ENCODE peak calls at places on chromosomes 2 and 18, in four cellular contexts. N, M, P and J are unnamed samples.
A peak's percentile ranks its signal among the peaks of the same experiment; 100 is the strongest.

GRCh38 chr2:11930211-11930761 is 183.9 kb downstream of the LPIN1 start:
- DNase-seq in N (no peak), M (no peak), P (no peak), J (no peak)

GRCh38 chr2:47422016-47422415 is 19.1 kb downstream of the MSH2 start:
- DNase-seq in N (no peak), M (no peak), P (no peak), J (no peak)

GRCh38 chr2:120545521-120546076 is 190.1 kb upstream of the GLI2 start:
- DNase-seq in N (no peak), M (no peak), P (no peak), J (no peak)

GRCh38 chr2:1162768-1163584 is 212.3 kb downstream of the SNTG2 start:
- DNase-seq in N (no peak), M (no peak), P (peak; percentile 68), J (no peak)

GRCh38 chr2:153474407-153474806 is 4.2 kb downstream of the RPRM start:
- DNase-seq in N (no peak), M (no peak), P (no peak), J (no peak)

GRCh38 chr18:65955747-65956146 is 204.9 kb downstream of the CDH7 start:
- DNase-seq in N (no peak), M (no peak), P (no peak), J (no peak)

GRCh38 chr2:210795506-210795905 is 239.1 kb downstream of the CPS1 start:
- DNase-seq in N (no peak), M (no peak), P (no peak), J (no peak)

GRCh38 chr2:145423809-145424208 is 903.9 kb upstream of the ZEB2 start:
- DNase-seq in N (no peak), M (no peak), P (no peak), J (no peak)

GRCh38 chr2:222613715-222614331 is 42.1 kb downstream of the FARSB start:
- DNase-seq in N (no peak), M (peak; percentile 11), P (no peak), J (no peak)

GRCh38 chr2:217918220-217919024 is 84.4 kb downstream of the TNS1 start:
- DNase-seq in N (no peak), M (peak; percentile 72), P (no peak), J (no peak)

GRCh38 chr2:217919781-217920351 is 82.9 kb downstream of the TNS1 start:
- DNase-seq in N (no peak), M (peak; percentile 84), P (no peak), J (no peak)

GRCh38 chr2:217916504-217917254 is 86.1 kb downstream of the TNS1 start:
- DNase-seq in N (no peak), M (peak; percentile 81), P (no peak), J (no peak)

GRCh38 chr2:217920879-217921603 is 81.8 kb downstream of the TNS1 start:
- DNase-seq in N (no peak), M (peak; percentile 76), P (no peak), J (no peak)

GRCh38 chr2:217919204-217919603 is 83.6 kb downstream of the TNS1 start:
- DNase-seq in N (no peak), M (no peak), P (no peak), J (no peak)
- H3K4me1 ChIP-seq in N (peaks cover 3% of the 10 kb centered on the region), M (peaks cover 97% of the 10 kb centered on the region), P (no peaks in the 10 kb centered on the region), J (no peaks in the 10 kb centered on the region)

GRCh38 chr2:238287702-238288649 is at the start of gene PER2:
- DNase-seq in N (no peak), M (peak; percentile 43), P (peak; percentile 52), J (peak; percentile 11)

GRCh38 chr2:238286095-238286494 is 2.3 kb downstream of the PER2 start:
- DNase-seq in N (no peak), M (peak; percentile 23), P (no peak), J (no peak)

GRCh38 chr2:238285653-238286082 is 2.7 kb downstream of the PER2 start:
- DNase-seq in N (peak; percentile 90), M (peak; percentile 92), P (no peak), J (no peak)

GRCh38 chr2:238286987-238287386 is 1.4 kb downstream of the PER2 start:
- DNase-seq in N (no peak), M (no peak), P (no peak), J (no peak)

GRCh38 chr2:238286551-238286950 is 1.9 kb downstream of the PER2 start:
- DNase-seq in N (peak; percentile 49), M (peak; percentile 92), P (no peak), J (no peak)
- H3K4me1 ChIP-seq in N (no peaks in the 10 kb centered on the region), M (peaks cover 79% of the 10 kb centered on the region), P (peaks cover 25% of the 10 kb centered on the region), J (peaks cover 19% of the 10 kb centered on the region)

GRCh38 chr2:27805180-27805579 is 33.7 kb downstream of the MRPL33 start:
- DNase-seq in N (no peak), M (no peak), P (no peak), J (no peak)

GRCh38 chr2:27803046-27803445 is 31.5 kb downstream of the MRPL33 start:
- DNase-seq in N (no peak), M (no peak), P (no peak), J (no peak)

GRCh38 chr2:27800856-27801255 is 29.3 kb downstream of the MRPL33 start:
- DNase-seq in N (no peak), M (no peak), P (no peak), J (no peak)

GRCh38 chr2:27804146-27804545 is 32.6 kb downstream of the MRPL33 start:
- DNase-seq in N (no peak), M (no peak), P (no peak), J (no peak)

GRCh38 chr2:27802547-27802946 is 31.0 kb downstream of the MRPL33 start:
- DNase-seq in N (no peak), M (no peak), P (no peak), J (no peak)
- H3K4me1 ChIP-seq in N (no peaks in the 10 kb centered on the region), M (peaks cover 17% of the 10 kb centered on the region), P (no peaks in the 10 kb centered on the region), J (no peaks in the 10 kb centered on the region)

GRCh38 chr18:2964349-2965010 is 48.5 kb downstream of the LPIN2 start:
- DNase-seq in N (no peak), M (no peak), P (no peak), J (no peak)

GRCh38 chr18:2960983-2961696 is 51.8 kb downstream of the LPIN2 start:
- DNase-seq in N (no peak), M (no peak), P (no peak), J (no peak)

GRCh38 chr18:2961828-2962227 is 51.1 kb downstream of the LPIN2 start:
- DNase-seq in N (no peak), M (peak; percentile 38), P (no peak), J (no peak)

GRCh38 chr18:2965797-2966196 is 47.1 kb downstream of the LPIN2 start:
- DNase-seq in N (no peak), M (no peak), P (no peak), J (no peak)

DNA sequence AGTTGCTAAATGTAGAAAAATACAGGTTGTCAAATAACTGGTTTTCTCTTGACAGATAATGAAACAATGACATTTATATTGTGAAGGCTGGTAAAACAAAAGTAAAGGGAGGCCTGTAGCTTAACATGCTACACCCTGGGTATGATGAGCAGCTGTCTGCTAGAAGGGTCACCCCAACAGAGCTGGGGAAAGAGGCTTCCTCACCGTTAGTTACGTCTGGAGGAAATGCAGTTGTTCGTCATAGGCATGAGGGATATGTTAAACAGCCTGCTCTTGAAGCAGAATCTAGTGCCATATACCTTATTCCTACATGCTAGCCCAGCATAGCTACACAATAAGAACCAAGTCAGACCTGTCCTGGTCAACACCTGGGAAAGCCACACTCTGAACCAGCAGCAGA is 49.9 kb downstream of the LPIN2 start:
- DNase-seq in N (no peak), M (no peak), P (peak; percentile 82), J (peak; percentile 40)
- H3K4me1 ChIP-seq in N (no peaks in the 10 kb centered on the region), M (peaks cover 49% of the 10 kb centered on the region), P (peaks cover 93% of the 10 kb centered on the region), J (peaks cover 76% of the 10 kb centered on the region)

DNA sequence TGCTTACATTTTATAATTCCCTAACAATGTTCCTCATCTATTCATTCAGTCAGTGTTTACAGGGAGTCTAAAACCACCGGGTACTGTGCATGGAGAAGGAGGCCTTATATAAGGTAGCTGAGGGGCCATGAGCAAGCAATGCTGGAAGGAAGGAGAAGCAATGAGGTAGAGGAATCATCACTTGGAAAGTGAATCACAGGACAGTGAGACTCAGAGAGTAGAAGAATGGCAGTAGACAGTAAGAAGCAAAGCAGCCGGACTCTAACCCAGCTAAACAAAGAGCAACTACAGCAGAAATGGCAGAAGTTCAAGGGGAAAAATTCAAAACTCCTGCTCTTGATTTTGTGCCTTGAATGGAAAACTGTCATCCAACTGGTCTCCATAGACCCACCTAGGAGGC is 68.2 kb downstream of the RBMS1 start:
- DNase-seq in N (no peak), M (no peak), P (no peak), J (no peak)
- H3K4me1 ChIP-seq in N (no peaks in the 10 kb centered on the region), M (peaks cover 7% of the 10 kb centered on the region), P (peaks cover 49% of the 10 kb centered on the region), J (peaks cover 18% of the 10 kb centered on the region)

GRCh38 chr2:237629739-237630138 is 2.4 kb downstream of the LRRFIP1 start:
- DNase-seq in N (no peak), M (no peak), P (no peak), J (no peak)

GRCh38 chr2:237627463-237628321 is at the start of gene LRRFIP1:
- DNase-seq in N (no peak), M (peak; percentile 55), P (no peak), J (no peak)

GRCh38 chr2:237628482-237629187 is 1.2 kb downstream of the LRRFIP1 start:
- DNase-seq in N (no peak), M (no peak), P (no peak), J (no peak)

GRCh38 chr2:237630216-237631000 is 3.0 kb downstream of the LRRFIP1 start:
- DNase-seq in N (no peak), M (no peak), P (no peak), J (no peak)

DNA sequence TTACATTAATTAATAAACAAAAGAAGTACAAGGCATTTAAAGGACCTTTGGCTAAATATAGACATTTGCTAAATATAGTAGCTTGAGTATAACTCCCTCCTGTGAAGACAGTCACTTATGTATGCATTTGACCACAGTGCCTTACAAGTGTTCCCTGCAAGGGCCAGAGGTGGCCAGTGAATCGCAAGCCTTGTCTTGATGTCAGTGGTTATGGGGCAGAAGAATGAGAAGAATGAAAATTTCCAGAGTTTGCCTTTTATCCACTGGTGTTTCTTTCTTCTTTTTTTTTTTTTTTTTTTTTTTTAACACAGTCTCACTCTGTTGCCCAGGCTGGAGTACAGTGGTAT is 1.8 kb downstream of the LRRFIP1 start:
- DNase-seq in N (no peak), M (no peak), P (no peak), J (no peak)
- H3K4me1 ChIP-seq in N (no peaks in the 10 kb centered on the region), M (peaks cover 56% of the 10 kb centered on the region), P (peaks cover 8% of the 10 kb centered on the region), J (peaks cover 5% of the 10 kb centered on the region)

DNA sequence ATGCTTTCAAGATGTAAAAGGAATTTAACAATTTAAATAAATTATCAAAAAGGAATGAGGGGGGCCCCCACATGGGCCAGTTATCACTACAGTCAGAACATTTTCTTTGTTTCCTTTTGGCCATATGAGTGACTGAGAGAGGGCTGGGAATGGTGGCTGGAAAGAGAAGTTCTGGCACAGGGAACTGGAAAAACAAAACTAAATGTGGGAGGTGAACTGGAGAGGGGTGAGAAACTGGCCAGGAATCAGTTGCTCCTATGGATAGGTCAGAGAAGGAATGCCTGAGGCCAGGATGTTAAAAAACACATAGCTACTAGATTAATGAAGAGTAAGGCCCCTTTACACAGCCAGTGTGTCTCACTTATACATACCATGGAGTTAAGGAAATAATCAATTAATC is 121.0 kb downstream of the RBMS1 start:
- DNase-seq in N (no peak), M (no peak), P (no peak), J (no peak)
- H3K4me1 ChIP-seq in N (peaks cover 5% of the 10 kb centered on the region), M (peaks cover 89% of the 10 kb centered on the region), P (peaks cover 80% of the 10 kb centered on the region), J (peaks cover 28% of the 10 kb centered on the region)

GRCh38 chr2:10389596-10389995 is 58.5 kb downstream of the ODC1 start:
- DNase-seq in N (no peak), M (no peak), P (no peak), J (no peak)

GRCh38 chr2:10385501-10385900 is 62.6 kb downstream of the ODC1 start:
- DNase-seq in N (no peak), M (no peak), P (no peak), J (no peak)

GRCh38 chr2:10389191-10389590 is 58.9 kb downstream of the ODC1 start:
- DNase-seq in N (no peak), M (no peak), P (no peak), J (no peak)

GRCh38 chr2:10385933-10386773 is 62.0 kb downstream of the ODC1 start:
- DNase-seq in N (no peak), M (no peak), P (no peak), J (no peak)

GRCh38 chr2:10387033-10387432 is 61.1 kb downstream of the ODC1 start:
- DNase-seq in N (no peak), M (peak; percentile 80), P (no peak), J (no peak)
- H3K4me1 ChIP-seq in N (no peaks in the 10 kb centered on the region), M (peaks cover 49% of the 10 kb centered on the region), P (peaks cover 77% of the 10 kb centered on the region), J (peaks cover 30% of the 10 kb centered on the region)